ENCODE peak calls at places on chromosomes 3 and 15, in eight cellular contexts. R is fibroblast of lung, C is AG04450, G is psoas muscle, W is pancreas, O is ovary, H is HepG2, I is spleen. Z is an unnamed sample.

GRCh38 chr3:170651260-170651845 is 65.5 kb upstream of the SLC7A14 start:
- DNase-seq in R (no peak), C (no peak), G (no peak), W (no peak), O (no peak), H (no peak), I (no peak), Z (no peak)

GRCh38 chr3:30073622-30074021 is 532.8 kb upstream of the TGFBR2 start:
- DNase-seq in R (peak; percentile 18), C (no peak), G (no peak), W (no peak), O (no peak), H (no peak), I (no peak), Z (no peak)

GRCh38 chr3:122356402-122356801 is 26.6 kb downstream of the MIX23 start:
- DNase-seq in R (peak; percentile 30), C (no peak), G (no peak), W (peak; percentile 46), O (peak; percentile 38), H (peak; percentile 57), I (no peak), Z (peak; percentile 43)

GRCh38 chr15:48413304-48413703 is 82.1 kb downstream of the DUT start:
- DNase-seq in R (peak; percentile 54), C (no peak), G (no peak), W (no peak), O (no peak), H (peak; percentile 9), I (no peak), Z (no peak)

GRCh38 chr3:172622916-172623700 is 87.8 kb downstream of the NCEH1 start:
- DNase-seq in R (peak; percentile 77), C (no peak), G (no peak), W (no peak), O (peak; percentile 40), H (no peak), I (no peak), Z (peak; percentile 45)

GRCh38 chr3:134028486-134029255 is 1.1 kb downstream of the SLCO2A1 start:
- DNase-seq in R (no peak), C (no peak), G (no peak), W (no peak), O (no peak), H (no peak), I (no peak), Z (no peak)

GRCh38 chr3:23959147-23959900 is 14.2 kb downstream of the NR1D2 start:
- DNase-seq in R (peak; percentile 94), C (peak; percentile 72), G (no peak), W (no peak), O (no peak), H (peak; percentile 18), I (no peak), Z (peak; percentile 83)

GRCh38 chr3:155391104-155391503 is 97.6 kb upstream of the STRIT1 start:
- DNase-seq in R (peak; percentile 32), C (no peak), G (no peak), W (no peak), O (no peak), H (no peak), I (no peak), Z (no peak)

GRCh38 chr3:41881233-41881821 is 80.6 kb downstream of the ULK4 start:
- DNase-seq in R (peak; percentile 30), C (no peak), G (no peak), W (no peak), O (no peak), H (peak; percentile 23), I (no peak), Z (no peak)

GRCh38 chr3:30546934-30547333 is 59.5 kb upstream of the TGFBR2 start:
- DNase-seq in R (no peak), C (no peak), G (no peak), W (no peak), O (no peak), H (no peak), I (no peak), Z (no peak)

GRCh38 chr15:22251422-22251821 is 171.1 kb downstream of the OR4M2 start:
- DNase-seq in R (no peak), C (no peak), G (no peak), W (no peak), O (no peak), H (no peak), I (no peak), Z (no peak)

GRCh38 chr3:40465456-40465855 is 8.3 kb downstream of the RPL14 start:
- DNase-seq in R (no peak), C (no peak), G (no peak), W (no peak), O (no peak), H (no peak), I (no peak), Z (no peak)

GRCh38 chr3:170307998-170308398 is 49.5 kb upstream of the SKIL start:
- DNase-seq in R (peak; percentile 79), C (peak; percentile 23), G (no peak), W (peak; percentile 53), O (no peak), H (peak; percentile 24), I (no peak), Z (peak; percentile 25)

GRCh38 chr15:83380682-83381081 is 66.5 kb upstream of the SH3GL3 start:
- DNase-seq in R (peak; percentile 58), C (no peak), G (no peak), W (peak; percentile 32), O (no peak), H (peak; percentile 37), I (no peak), Z (peak; percentile 71)

GRCh38 chr15:90883971-90884718 is at the start of gene FES:
- DNase-seq in R (peak; percentile 47), C (no peak), G (peak; percentile 71), W (no peak), O (peak; percentile 77), H (no peak), I (peak; percentile 96), Z (no peak)

GRCh38 chr15:90884719-90885431 is 571 bp downstream of the FES start:
- DNase-seq in R (no peak), C (no peak), G (no peak), W (no peak), O (no peak), H (no peak), I (peak; percentile 82), Z (no peak)

GRCh38 chr15:90886291-90886614 is 1.9 kb downstream of the FES start:
- DNase-seq in R (no peak), C (no peak), G (no peak), W (no peak), O (no peak), H (no peak), I (no peak), Z (no peak)

GRCh38 chr15:90887037-90887481 is 2.8 kb downstream of the FES start:
- DNase-seq in R (no peak), C (no peak), G (no peak), W (no peak), O (no peak), H (no peak), I (peak; percentile 76), Z (no peak)

GRCh38 chr15:90885432-90886290 is 1.4 kb downstream of the FES start:
- DNase-seq in R (peak; percentile 42), C (peak; percentile 24), G (peak; percentile 80), W (peak; percentile 54), O (peak; percentile 86), H (no peak), I (peak; percentile 95), Z (peak; percentile 66)
- H3K27ac ChIP-seq in R (peak overlapping the region; percentile 85), C (no peak overlapping the region), G (no peak overlapping the region), W (no peak overlapping the region), O (peak overlapping the region; percentile 70), H (no peak overlapping the region), I (peak overlapping the region; percentile 98), Z (peak overlapping the region; percentile 12)

DNA sequence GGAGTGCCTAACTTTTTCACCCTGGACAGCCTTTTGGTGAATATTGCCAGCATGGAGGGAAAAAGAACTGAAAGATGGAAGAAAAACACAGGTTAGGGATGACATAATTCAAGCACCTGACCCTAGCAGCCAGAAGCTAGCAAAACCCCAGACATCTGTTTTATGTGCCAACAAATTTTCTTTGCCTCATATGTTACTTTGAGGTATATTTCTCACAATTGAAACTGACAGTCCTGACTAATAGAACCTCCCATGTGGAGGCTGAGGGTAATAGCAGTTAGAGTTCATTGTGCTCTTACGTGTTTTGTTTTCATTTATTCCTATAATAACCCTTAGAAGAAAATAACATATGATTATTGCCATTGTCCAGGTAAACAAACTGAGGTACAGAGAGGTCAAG is 71.5 kb upstream of the SLC25A26 start:
- DNase-seq in R (peak; percentile 35), C (no peak), G (no peak), W (no peak), O (no peak), H (no peak), I (no peak), Z (no peak)
- TF ChIP-seq CTCF in R (no peak), C (peak; percentile 14), G (no peak), W (no peak), O (no peak), H (no peak), I (no peak), Z (no peak)

GRCh38 chr15:58467722-58468436 is 36.1 kb downstream of the LIPC start:
- DNase-seq in R (peak; percentile 56), C (no peak), G (no peak), W (peak; percentile 25), O (peak; percentile 55), H (peak; percentile 94), I (no peak), Z (no peak)
- H3K27ac ChIP-seq in R (no peak overlapping the region), C (no peak overlapping the region), G (no peak overlapping the region), W (no peak overlapping the region), O (peak overlapping the region; percentile 30), H (peak overlapping the region; percentile 78), I (no peak overlapping the region), Z (no peak overlapping the region)

GRCh38 chr15:31439328-31439727 is 112.7 kb downstream of the KLF13 start:
- DNase-seq in R (no peak), C (no peak), G (no peak), W (no peak), O (no peak), H (peak; percentile 35), I (no peak), Z (peak; percentile 30)
- TF ChIP-seq CTCF in R (peak; percentile 13), C (no peak), G (peak; percentile 39), W (no peak), O (no peak), H (peak; percentile 76), I (peak; percentile 36), Z (no peak)

GRCh38 chr3:188184649-188185048 is 30.7 kb downstream of the LPP start:
- DNase-seq in R (no peak), C (no peak), G (no peak), W (no peak), O (no peak), H (no peak), I (no peak), Z (no peak)
- H3K27ac ChIP-seq in R (no peak overlapping the region), C (no peak overlapping the region), G (peak overlapping the region; percentile 92), W (no peak overlapping the region), O (no peak overlapping the region), H (peak overlapping the region; percentile 78), I (no peak overlapping the region), Z (no peak overlapping the region)

GRCh38 chr15:53670701-53671100 is 88.8 kb downstream of the WDR72 start:
- DNase-seq in R (no peak), C (no peak), G (no peak), W (no peak), O (no peak), H (no peak), I (no peak), Z (no peak)

GRCh38 chr15:53671545-53671944 is 87.9 kb downstream of the WDR72 start:
- DNase-seq in R (no peak), C (no peak), G (no peak), W (no peak), O (no peak), H (no peak), I (no peak), Z (no peak)

GRCh38 chr15:53665930-53666329 is 93.5 kb downstream of the WDR72 start:
- DNase-seq in R (no peak), C (no peak), G (no peak), W (no peak), O (no peak), H (peak; percentile 18), I (no peak), Z (no peak)
- TF ChIP-seq CTCF in R (peak; percentile 14), C (no peak), G (no peak), W (no peak), O (no peak), H (peak; percentile 60), I (no peak), Z (no peak)